ENCODE peak calls at places on chromosomes 2 and 18, in five cellular contexts. E is neural crest cell, X is NCI-H82, C is HT1080, B is T-helper 9 cell. T is an unnamed sample.

GRCh38 chr2:68403199-68403644 is 38.1 kb downstream of the PLEK start:
- DNase-seq in X (no peak), C (no peak), E (no peak), B (no peak), T (no peak)

GRCh38 chr2:84880645-84881521 is at the start of gene TRABD2A:
- DNase-seq in E (peak), X (peak), B (peak), C (peak), T (no peak)

GRCh38 chr2:11716689-11717321 is 29.6 kb upstream of the LPIN1 start:
- DNase-seq in B (no peak), X (no peak), E (no peak), C (no peak), T (no peak)

GRCh38 chr2:2788076-2788475 is 457.0 kb upstream of the MYT1L start:
- DNase-seq in X (peak), B (no peak), C (no peak), E (no peak), T (no peak)

GRCh38 chr18:48945953-48946217 is 4.9 kb downstream of the SMAD7 start:
- DNase-seq in E (no peak), B (no peak), X (no peak), C (no peak), T (no peak)

GRCh38 chr2:44957656-44958327 is 16.3 kb downstream of the SIX3 start:
- DNase-seq in X (no peak), C (no peak), B (no peak), E (no peak), T (no peak)

GRCh38 chr18:41266616-41267015 is 688.4 kb upstream of the PIK3C3 start:
- DNase-seq in E (no peak), B (no peak), X (no peak), C (no peak), T (peak)

GRCh38 chr2:95158891-95159619 is 593 bp downstream of the ZNF514 start:
- DNase-seq in E (peak), X (peak), C (no peak), B (no peak), T (no peak)

GRCh38 chr18:31931163-31931885 is 11.6 kb downstream of the TRAPPC8 start:
- DNase-seq in E (no peak), X (peak), C (no peak), B (no peak), T (no peak)

GRCh38 chr2:205352120-205352519 is 330.2 kb upstream of the NRP2 start:
- DNase-seq in B (no peak), X (no peak), C (no peak), E (no peak), T (no peak)

GRCh38 chr2:39093208-39093898 is 27.5 kb downstream of the SOS1 start:
- DNase-seq in X (no peak), E (no peak), B (no peak), C (no peak), T (no peak)

GRCh38 chr2:65393743-65394422 is 38.5 kb downstream of the SPRED2 start:
- DNase-seq in C (no peak), B (no peak), X (no peak), E (no peak), T (no peak)

GRCh38 chr18:3179430-3180089 is 40.2 kb downstream of the MYOM1 start:
- DNase-seq in B (no peak), X (peak), E (no peak), C (no peak), T (no peak)

GRCh38 chr2:37343537-37344434 is 644 bp upstream of the QPCT start:
- DNase-seq in E (no peak), X (peak), C (peak), B (no peak), T (no peak)

GRCh38 chr2:201644001-201644400 is 698 bp upstream of the TMEM237 start:
- DNase-seq in E (no peak), X (peak), C (no peak), B (no peak), T (no peak)

GRCh38 chr2:197453914-197454398 is 604 bp downstream of the COQ10B start:
- DNase-seq in B (no peak), E (no peak), X (peak), C (no peak), T (no peak)

GRCh38 chr2:15673919-15674636 is 82.4 kb downstream of the DDX1 start:
- DNase-seq in X (peak), C (no peak), E (no peak), B (no peak), T (peak)

GRCh38 chr2:240602266-240603050 is 15.9 kb downstream of the CAPN10 start:
- DNase-seq in C (no peak), E (no peak), B (no peak), X (no peak), T (no peak)

GRCh38 chr2:119694994-119695521 is 16.1 kb downstream of the TMEM177 start:
- DNase-seq in E (no peak), C (peak), X (no peak), B (no peak), T (peak)

GRCh38 chr2:194044321-194044720 is 1612.7 kb upstream of the SLC39A10 start:
- DNase-seq in E (no peak), X (no peak), B (no peak), C (no peak), T (no peak)

GRCh38 chr18:23200751-23201150 is 65.5 kb downstream of the CABLES1 start:
- DNase-seq in B (no peak), X (no peak), C (no peak), E (no peak), T (no peak)

GRCh38 chr2:230924470-230925341 is at the start of gene GPR55:
- DNase-seq in X (peak), B (peak), C (no peak), E (no peak), T (no peak)

GRCh38 chr2:77434880-77435279 is 87.3 kb downstream of the LRRTM4 start:
- DNase-seq in B (no peak), E (no peak), X (no peak), C (no peak), T (peak)

T was measured in H4.